ENCODE peak calls at places on chromosome 19, in eight cellular contexts. S is lung microvascular endothelial cell; Q is AG10803; C is amygdala; V is GM13977; X is activated gamma-delta T cell treated with anti-CD3 and anti-CD28 coated beads, Interleukin-2, amount 50 U/mL, for 16 hours; P is naive thymus-derived CD4-positive, alpha-beta T cell; B is iris pigment epithelial cell. U is an unnamed sample.

GRCh38 chr19:44574201-44574950 is 39.0 kb upstream of the IGSF23 start:
- DNase-seq in S (no peak), Q (no peak), C (no peak), V (no peak), X (no peak), P (no peak), B (no peak), U (no peak)

GRCh38 chr19:4684312-4685095 is 14.4 kb upstream of the MYDGF start:
- DNase-seq in S (no peak), Q (no peak), C (no peak), V (no peak), X (no peak), P (no peak), B (no peak), U (no peak)

GRCh38 chr19:20367811-20368294 is 197.7 kb downstream of the ZNF737 start:
- DNase-seq in S (no peak), Q (no peak), C (no peak), V (no peak), X (no peak), P (no peak), B (no peak), U (no peak)

GRCh38 chr19:41588497-41589209 is 12.7 kb downstream of the CEACAM21 start:
- DNase-seq in S (peak; percentile 53), Q (peak; percentile 16), C (no peak), V (peak; percentile 34), X (no peak), P (no peak), B (peak; percentile 42), U (peak; percentile 17)

GRCh38 chr19:50152578-50152977 is 10.5 kb downstream of the IZUMO2 start:
- DNase-seq in S (no peak), Q (no peak), C (no peak), V (no peak), X (no peak), P (no peak), B (no peak), U (no peak)

GRCh38 chr19:36207605-36208252 is 6.7 kb downstream of the ZNF565 start:
- DNase-seq in S (no peak), Q (no peak), C (no peak), V (peak; percentile 57), X (no peak), P (no peak), B (no peak), U (no peak)

GRCh38 chr19:10984166-10984735 is 23.4 kb downstream of the SMARCA4 start:
- DNase-seq in S (no peak), Q (no peak), C (no peak), V (peak; percentile 16), X (no peak), P (no peak), B (no peak), U (no peak)

GRCh38 chr19:41442473-41443360 is at the start of gene ERICH4:
- DNase-seq in S (no peak), Q (no peak), C (no peak), V (no peak), X (no peak), P (no peak), B (no peak), U (no peak)

GRCh38 chr19:4710281-4710600 is 13.4 kb downstream of the DPP9 start:
- DNase-seq in S (no peak), Q (no peak), C (no peak), V (no peak), X (no peak), P (no peak), B (no peak), U (no peak)

U was measured in HS-27A.